ENCODE peak calls at places on chromosomes 13 and 19, in nine cellular contexts. A is stimulated activated CD4-positive, alpha-beta T cell treated with anti-CD3 and anti-CD28 coated beads, Interleukin-15, amount 100 ng/mL, for 1 hour; H is hippocampal formation; U is neuronal stem cell; D is T47D; E is retina; N is CD8-positive, alpha-beta memory T cell; I is nucleus accumbens; M is HS-27A. R is an unnamed sample.

GRCh38 chr19:15149704-15150103 is 42.5 kb downstream of the SYDE1 start:
- DNase-seq in N (no peak), I (no peak), A (no peak), M (no peak), U (no peak), D (no peak), H (no peak), E (no peak), R (no peak)

GRCh38 chr13:23467048-23467931 is 33.8 kb upstream of the SACS start:
- DNase-seq in D (no peak), A (no peak), I (peak), H (no peak), M (no peak), N (no peak), U (no peak), E (no peak), R (no peak)

GRCh38 chr13:52096748-52097147 is 32.1 kb downstream of the NEK5 start:
- DNase-seq in N (no peak), A (no peak), E (no peak), I (no peak), M (no peak), U (no peak), H (no peak), D (no peak), R (no peak)

GRCh38 chr13:99386911-99387788 is 80.0 kb upstream of the GPR183 start:
- DNase-seq in N (peak), H (no peak), E (no peak), A (peak), I (no peak), M (peak), U (peak), D (peak), R (peak)

GRCh38 chr19:18290250-18291018 is 9.0 kb upstream of the JUND start:
- DNase-seq in A (peak), D (no peak), U (no peak), H (no peak), N (peak), M (no peak), E (no peak), I (no peak), R (no peak)

GRCh38 chr13:51681037-51681678 is 96.9 kb downstream of the WDFY2 start:
- DNase-seq in E (peak), H (no peak), I (no peak), A (no peak), M (peak), U (no peak), N (no peak), D (no peak), R (no peak)

GRCh38 chr13:73572824-73573223 is 514.0 kb downstream of the KLF5 start:
- DNase-seq in N (no peak), M (no peak), I (no peak), E (no peak), D (no peak), A (no peak), U (no peak), H (no peak), R (no peak)

GRCh38 chr13:102197193-102197592 is 204.7 kb downstream of the FGF14 start:
- DNase-seq in E (no peak), H (no peak), N (no peak), U (no peak), M (no peak), I (no peak), D (peak), A (no peak), R (peak)

GRCh38 chr19:48844472-48844871 is 8.2 kb upstream of the HSD17B14 start:
- DNase-seq in N (no peak), H (no peak), U (no peak), M (no peak), E (no peak), A (no peak), I (no peak), D (peak), R (no peak)

GRCh38 chr13:106651442-106651841 is 83.5 kb upstream of the ARGLU1 start:
- DNase-seq in U (no peak), D (no peak), M (no peak), N (no peak), A (no peak), H (no peak), I (no peak), E (no peak), R (no peak)

GRCh38 chr19:7069904-7070226 is 362 bp downstream of the ZNF557 start:
- DNase-seq in N (no peak), M (no peak), E (no peak), D (no peak), A (no peak), U (peak), H (no peak), I (no peak), R (no peak)

GRCh38 chr13:27007166-27007565 is 164.4 kb downstream of the USP12 start:
- DNase-seq in D (no peak), N (no peak), H (no peak), U (no peak), I (no peak), M (no peak), A (no peak), E (no peak), R (no peak)

GRCh38 chr19:50912727-50913716 is 1.8 kb upstream of the KLK4 start:
- DNase-seq in I (no peak), A (no peak), H (no peak), E (no peak), D (no peak), N (no peak), M (no peak), U (no peak), R (no peak)

GRCh38 chr13:98528663-98529064 is 48.2 kb downstream of the STK24 start:
- DNase-seq in D (no peak), M (no peak), U (no peak), A (no peak), E (no peak), I (no peak), H (no peak), N (no peak), R (no peak)

GRCh38 chr13:93217701-93218100 is 8.9 kb upstream of the GPC6 start:
- DNase-seq in H (no peak), E (no peak), A (no peak), U (no peak), N (no peak), M (no peak), I (no peak), D (no peak), R (no peak)

GRCh38 chr19:961866-962620 is 22.1 kb upstream of the WDR18 start:
- DNase-seq in I (no peak), U (no peak), D (no peak), H (no peak), N (no peak), A (no peak), E (no peak), M (no peak), R (no peak)

GRCh38 chr19:43470288-43470687 is 4.9 kb upstream of the LYPD3 start:
- DNase-seq in M (no peak), N (peak), E (no peak), A (no peak), U (no peak), D (no peak), H (no peak), I (no peak), R (no peak)

GRCh38 chr13:113955691-113956090 is 18.2 kb downstream of the C13orf46 start:
- DNase-seq in N (no peak), U (no peak), M (no peak), H (no peak), E (no peak), D (no peak), A (no peak), I (no peak), R (no peak)

GRCh38 chr19:35031072-35031881 is 1.0 kb downstream of the SCN1B start:
- DNase-seq in H (peak), D (peak), U (no peak), N (no peak), I (peak), A (no peak), E (no peak), M (no peak), R (no peak)

GRCh38 chr13:104143760-104144406 is 1077.7 kb upstream of the SLC10A2 start:
- DNase-seq in I (no peak), H (no peak), M (no peak), A (no peak), N (no peak), E (peak), D (peak), U (no peak), R (no peak)

GRCh38 chr13:51341232-51341631 is 1.7 kb downstream of the SERPINE3 start:
- DNase-seq in M (no peak), H (no peak), N (no peak), U (no peak), A (no peak), E (no peak), I (no peak), D (no peak), R (no peak)

GRCh38 chr19:15142313-15142712 is 35.1 kb downstream of the SYDE1 start:
- DNase-seq in H (no peak), D (no peak), I (no peak), U (no peak), E (no peak), M (no peak), A (no peak), N (no peak), R (no peak)

GRCh38 chr13:112561478-112561877 is 26.5 kb downstream of the TUBGCP3 start:
- DNase-seq in A (no peak), E (no peak), I (no peak), U (no peak), D (no peak), M (no peak), H (no peak), N (no peak), R (no peak)

GRCh38 chr13:48975101-48975925 is at the start of gene FNDC3A:
- DNase-seq in U (no peak), A (no peak), M (peak), E (peak), N (peak), H (peak), D (peak), I (peak), R (no peak)

GRCh38 chr19:12766051-12766521 is 9.3 kb downstream of the HOOK2 start:
- DNase-seq in H (peak), A (peak), M (no peak), D (no peak), E (peak), U (no peak), N (peak), I (peak), R (no peak)

GRCh38 chr13:113598481-113598880 is 13.9 kb downstream of the TFDP1 start:
- DNase-seq in E (no peak), I (no peak), D (no peak), U (no peak), N (no peak), A (no peak), M (no peak), H (no peak), R (no peak)

GRCh38 chr19:42149447-42150202 is 17.4 kb upstream of the POU2F2 start:
- DNase-seq in E (peak), N (no peak), A (no peak), D (no peak), U (no peak), M (no peak), I (no peak), H (no peak), R (no peak)

GRCh38 chr19:10915511-10916091 is 12.8 kb downstream of the YIPF2 start:
- DNase-seq in I (no peak), M (peak), A (no peak), U (no peak), H (no peak), E (no peak), D (no peak), N (no peak), R (no peak)

GRCh38 chr13:66751691-66752090 is 478.4 kb downstream of the PCDH9 start:
- DNase-seq in M (no peak), I (no peak), U (no peak), E (no peak), D (no peak), A (no peak), H (no peak), N (no peak), R (no peak)

GRCh38 chr19:17398902-17399527 is 5.0 kb upstream of the CCDC194 start:
- DNase-seq in H (no peak), M (no peak), I (no peak), D (no peak), U (no peak), E (no peak), N (no peak), A (no peak), R (no peak)

GRCh38 chr19:18860725-18861124 is 29.0 kb downstream of the UPF1 start:
- DNase-seq in U (no peak), I (no peak), M (no peak), H (no peak), D (no peak), N (no peak), E (no peak), A (no peak), R (no peak)

GRCh38 chr13:107457686-107458085 is 757.6 kb downstream of the LIG4 start:
- DNase-seq in H (no peak), M (no peak), N (no peak), E (no peak), D (peak), A (no peak), I (no peak), U (no peak), R (no peak)

GRCh38 chr19:54478677-54479266 is 5.7 kb upstream of the CDC42EP5 start:
- DNase-seq in U (peak), E (peak), A (no peak), M (no peak), D (peak), N (no peak), H (peak), I (no peak), R (peak)

GRCh38 chr13:23794267-23795161 is 94.7 kb downstream of the MIPEP start:
- DNase-seq in A (no peak), U (no peak), I (no peak), E (no peak), H (no peak), D (no peak), M (peak), N (no peak), R (no peak)

GRCh38 chr19:46025825-46026224 is 3.0 kb upstream of the PGLYRP1 start:
- DNase-seq in N (no peak), H (no peak), I (no peak), D (no peak), U (no peak), M (no peak), A (no peak), E (no peak), R (no peak)

GRCh38 chr19:35266904-35267817 is 1.6 kb upstream of the USF2 start:
- DNase-seq in D (no peak), I (peak), M (no peak), A (peak), N (no peak), E (no peak), H (no peak), U (no peak), R (no peak)

GRCh38 chr19:4066682-4067395 is at the start of gene ZBTB7A:
- DNase-seq in E (peak), I (peak), A (peak), N (peak), M (no peak), D (peak), U (no peak), H (peak), R (no peak)

GRCh38 chr19:47227347-47228167 is 3.4 kb downstream of the BBC3 start:
- DNase-seq in N (peak), A (no peak), I (peak), M (peak), E (peak), D (peak), U (peak), H (peak), R (peak)

GRCh38 chr13:98978280-98978679 is 416 bp upstream of the DOCK9 start:
- DNase-seq in D (no peak), M (peak), A (no peak), E (no peak), H (no peak), N (no peak), U (no peak), I (no peak), R (no peak)

GRCh38 chr13:47337781-47338507 is 441.1 kb upstream of the HTR2A start:
- DNase-seq in A (no peak), E (no peak), I (no peak), M (no peak), D (no peak), U (no peak), N (no peak), H (no peak), R (no peak)